ENCODE peak calls at places on chromosomes 16 and 17, in ten cellular contexts. E, B, M, O, U, J, H, F, G and L are unnamed samples.

GRCh38 chr16:35599429-35600165 is 2140.2 kb downstream of the TP53TG3F start:
- DNase-seq in H (no peak), G (no peak), J (no peak), F (no peak), O (no peak), U (no peak), E (no peak), M (no peak), B (no peak), L (no peak)

GRCh38 chr16:10086620-10087019 is 95.6 kb downstream of the GRIN2A start:
- DNase-seq in F (no peak), H (no peak), J (no peak), O (no peak), U (no peak), E (no peak), G (peak; percentile 19), B (no peak), M (no peak), L (peak; percentile 36)

GRCh38 chr16:68436581-68436980 is 11.7 kb downstream of the SMPD3 start:
- DNase-seq in E (no peak), B (peak; percentile 22), U (no peak), G (no peak), H (no peak), J (no peak), O (no peak), F (no peak), M (no peak), L (no peak)

GRCh38 chr16:21069986-21070385 is 80.7 kb downstream of the DNAH3 start:
- DNase-seq in M (no peak), F (no peak), B (no peak), G (no peak), U (no peak), E (no peak), O (no peak), J (no peak), H (no peak), L (peak; percentile 2)

GRCh38 chr17:29571883-29572681 is 3.6 kb downstream of the TP53I13 start:
- DNase-seq in B (no peak), O (no peak), F (no peak), U (no peak), J (peak; percentile 76), G (peak; percentile 35), E (no peak), M (no peak), H (no peak), L (peak; percentile 15)

GRCh38 chr16:85314633-85315032 is 202.4 kb upstream of the CIBAR2 start:
- DNase-seq in H (no peak), F (no peak), G (no peak), J (no peak), E (no peak), O (no peak), B (no peak), M (no peak), U (no peak), L (no peak)

GRCh38 chr17:35799942-35800341 is 4.5 kb upstream of the MMP28 start:
- DNase-seq in E (peak; percentile 84), G (peak; percentile 79), H (no peak), O (peak; percentile 48), B (no peak), U (peak; percentile 90), M (peak; percentile 17), F (no peak), J (peak; percentile 90), L (no peak)

GRCh38 chr17:78001612-78002011 is 43.1 kb downstream of the TNRC6C start:
- DNase-seq in B (no peak), F (no peak), M (no peak), U (no peak), O (no peak), G (no peak), E (no peak), J (no peak), H (no peak), L (no peak)

GRCh38 chr16:3876695-3877094 is 3.8 kb downstream of the CREBBP start:
- DNase-seq in H (no peak), F (no peak), J (no peak), O (no peak), E (no peak), B (peak; percentile 72), G (no peak), U (no peak), M (no peak), L (no peak)

GRCh38 chr17:70564006-70564620 is 394.8 kb downstream of the KCNJ2 start:
- DNase-seq in M (no peak), F (no peak), B (peak; percentile 51), E (no peak), G (no peak), J (no peak), U (no peak), H (no peak), O (no peak), L (no peak)

GRCh38 chr16:67760831-67761230 is 41.7 kb upstream of the GFOD2 start:
- DNase-seq in F (no peak), H (no peak), M (no peak), J (no peak), B (no peak), U (no peak), O (no peak), G (no peak), E (no peak), L (no peak)

GRCh38 chr17:48954300-48954755 is 9.7 kb upstream of the SNF8 start:
- DNase-seq in H (no peak), M (peak; percentile 15), E (no peak), B (peak; percentile 79), U (no peak), G (no peak), F (no peak), J (no peak), O (no peak), L (no peak)